ENCODE peak calls at places on chromosomes 5 and 9, in six cellular contexts. One of them, this sample, is unnamed.

GRCh38 chr5:172543484-172544298 is 89.4 kb upstream of the SH3PXD2B start:
- DNase-seq in HepG2: no peak
- DNase-seq in H1: no peak
- DNase-seq in K562: no peak
- DNase-seq in WTC11: no peak
- DNase-seq in HCT116: no peak
- DNase-seq in this sample: no peak

GRCh38 chr9:18596920-18597319 is 123.0 kb downstream of the ADAMTSL1 start:
- DNase-seq in H1: no peak
- DNase-seq in K562: no peak
- DNase-seq in WTC11: no peak
- DNase-seq in HepG2: no peak
- DNase-seq in HCT116: no peak
- DNase-seq in this sample: no peak

GRCh38 chr9:109506097-109506712 is 8.1 kb upstream of the PTPN3 start:
- DNase-seq in HCT116: no peak
- DNase-seq in H1: no peak
- DNase-seq in WTC11: no peak
- DNase-seq in K562: no peak
- DNase-seq in HepG2: peak
- DNase-seq in this sample: no peak

GRCh38 chr5:123156577-123157296 is 67.7 kb downstream of the PRDM6 start:
- DNase-seq in HCT116: no peak
- DNase-seq in HepG2: no peak
- DNase-seq in K562: no peak
- DNase-seq in H1: no peak
- DNase-seq in WTC11: no peak
- DNase-seq in this sample: no peak

GRCh38 chr5:130992095-130992494 is 173.0 kb downstream of the HINT1 start:
- DNase-seq in HCT116: no peak
- DNase-seq in H1: no peak
- DNase-seq in HepG2: no peak
- DNase-seq in WTC11: no peak
- DNase-seq in K562: no peak
- DNase-seq in this sample: no peak

GRCh38 chr9:137680445-137681358 is 61.9 kb downstream of the EHMT1 start:
- DNase-seq in HepG2: no peak
- DNase-seq in WTC11: no peak
- DNase-seq in HCT116: no peak
- DNase-seq in H1: no peak
- DNase-seq in K562: no peak
- DNase-seq in this sample: no peak

GRCh38 chr9:121654497-121655140 is 3.2 kb downstream of the DAB2IP start:
- DNase-seq in HCT116: no peak
- DNase-seq in HepG2: no peak
- DNase-seq in H1: no peak
- DNase-seq in WTC11: no peak
- DNase-seq in K562: no peak
- DNase-seq in this sample: no peak

GRCh38 chr5:151223447-151224264 is at the start of gene CCDC69:
- DNase-seq in HCT116: peak
- DNase-seq in H1: no peak
- DNase-seq in K562: peak
- DNase-seq in HepG2: peak
- DNase-seq in WTC11: peak
- DNase-seq in this sample: no peak

GRCh38 chr5:15575566-15576195 is 75.7 kb downstream of the FBXL7 start:
- DNase-seq in HCT116: no peak
- DNase-seq in H1: no peak
- DNase-seq in K562: no peak
- DNase-seq in HepG2: no peak
- DNase-seq in WTC11: no peak
- DNase-seq in this sample: no peak

GRCh38 chr5:982377-983237 is 26.0 kb upstream of the NKD2 start:
- DNase-seq in WTC11: peak
- DNase-seq in K562: peak
- DNase-seq in HCT116: no peak
- DNase-seq in HepG2: no peak
- DNase-seq in H1: peak
- DNase-seq in this sample: no peak

GRCh38 chr5:13745508-13745907 is 199.0 kb downstream of the DNAH5 start:
- DNase-seq in WTC11: no peak
- DNase-seq in HCT116: no peak
- DNase-seq in H1: no peak
- DNase-seq in HepG2: peak
- DNase-seq in K562: no peak
- DNase-seq in this sample: no peak

GRCh38 chr5:56557198-56557597 is 258.2 kb upstream of the MAP3K1 start:
- DNase-seq in K562: no peak
- DNase-seq in WTC11: no peak
- DNase-seq in H1: no peak
- DNase-seq in HepG2: no peak
- DNase-seq in HCT116: no peak
- DNase-seq in this sample: no peak

GRCh38 chr9:91428927-91429351 is 5.3 kb upstream of the NFIL3 start:
- DNase-seq in H1: no peak
- DNase-seq in HCT116: no peak
- DNase-seq in HepG2: no peak
- DNase-seq in WTC11: no peak
- DNase-seq in K562: no peak
- DNase-seq in this sample: no peak

GRCh38 chr9:95383845-95384244 is 66.3 kb upstream of the FANCC start:
- DNase-seq in K562: no peak
- DNase-seq in HepG2: no peak
- DNase-seq in WTC11: no peak
- DNase-seq in H1: no peak
- DNase-seq in HCT116: no peak
- DNase-seq in this sample: no peak

DNA sequence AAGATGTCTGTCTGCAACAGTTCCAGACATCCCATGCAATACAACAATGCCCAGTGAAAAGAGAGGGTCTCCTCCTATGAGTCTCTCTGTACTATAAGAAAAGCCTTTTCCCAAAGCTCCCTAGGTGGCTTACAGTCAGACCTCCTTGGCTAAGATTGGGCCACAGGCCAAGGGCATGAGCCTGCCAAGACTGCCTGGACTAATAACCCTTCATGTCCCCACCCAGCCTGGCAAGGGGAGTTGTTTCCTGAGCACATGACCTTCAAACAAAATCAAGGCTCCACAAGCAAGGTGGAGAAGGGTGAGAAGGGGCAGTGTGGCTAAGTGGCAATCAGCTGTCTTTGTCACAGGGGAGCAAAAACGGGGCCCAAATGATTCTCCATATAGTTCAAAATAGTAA is 75.6 kb upstream of the ZSWIM6 start:
- DNase-seq in HepG2: no peak
- DNase-seq in H1: no peak
- DNase-seq in HCT116: no peak
- DNase-seq in K562: no peak
- DNase-seq in WTC11: no peak
- DNase-seq in this sample: no peak
- TF ChIP-seq ATF3 in HepG2: no peak
- TF ChIP-seq ATF3 in H1: no peak
- TF ChIP-seq ATF3 in HCT116: no peak
- TF ChIP-seq ATF3 in K562: no peak
- TF ChIP-seq ATF3 in WTC11: no peak
- TF ChIP-seq ATF3 in this sample: no peak

GRCh38 chr5:154136141-154136540 is 54.4 kb upstream of the GALNT10 start:
- DNase-seq in K562: no peak
- DNase-seq in HCT116: no peak
- DNase-seq in HepG2: no peak
- DNase-seq in H1: no peak
- DNase-seq in WTC11: no peak
- DNase-seq in this sample: no peak
- TF ChIP-seq ATF3 in K562: no peak
- TF ChIP-seq ATF3 in HCT116: no peak
- TF ChIP-seq ATF3 in HepG2: no peak
- TF ChIP-seq ATF3 in H1: no peak
- TF ChIP-seq ATF3 in WTC11: no peak
- TF ChIP-seq ATF3 in this sample: no peak

DNA sequence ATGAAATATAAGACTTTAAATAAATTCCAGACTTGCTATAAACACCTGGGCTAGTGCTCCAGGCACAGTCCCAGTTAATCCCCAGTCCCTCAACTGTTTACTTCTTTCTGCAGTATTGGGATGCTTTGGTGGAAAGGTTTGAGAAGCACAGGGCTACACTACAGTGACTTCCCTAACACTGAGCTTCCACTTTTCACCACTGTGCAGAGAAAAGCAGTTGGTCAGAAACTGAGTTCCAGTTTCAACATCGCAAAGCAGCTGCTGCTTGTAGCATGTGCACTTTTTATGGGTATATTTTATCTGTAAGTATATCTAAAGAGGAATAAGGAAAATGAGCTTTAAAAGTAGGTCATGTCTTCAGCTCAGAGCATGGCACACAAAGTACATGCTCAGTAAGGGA is 339.7 kb downstream of the NTRK2 start:
- DNase-seq in WTC11: no peak
- DNase-seq in K562: no peak
- DNase-seq in H1: no peak
- DNase-seq in HCT116: no peak
- DNase-seq in HepG2: no peak
- DNase-seq in this sample: peak
- TF ChIP-seq ATF3 in WTC11: no peak
- TF ChIP-seq ATF3 in K562: no peak
- TF ChIP-seq ATF3 in H1: no peak
- TF ChIP-seq ATF3 in HCT116: no peak
- TF ChIP-seq ATF3 in HepG2: no peak
- TF ChIP-seq ATF3 in this sample: no peak

DNA sequence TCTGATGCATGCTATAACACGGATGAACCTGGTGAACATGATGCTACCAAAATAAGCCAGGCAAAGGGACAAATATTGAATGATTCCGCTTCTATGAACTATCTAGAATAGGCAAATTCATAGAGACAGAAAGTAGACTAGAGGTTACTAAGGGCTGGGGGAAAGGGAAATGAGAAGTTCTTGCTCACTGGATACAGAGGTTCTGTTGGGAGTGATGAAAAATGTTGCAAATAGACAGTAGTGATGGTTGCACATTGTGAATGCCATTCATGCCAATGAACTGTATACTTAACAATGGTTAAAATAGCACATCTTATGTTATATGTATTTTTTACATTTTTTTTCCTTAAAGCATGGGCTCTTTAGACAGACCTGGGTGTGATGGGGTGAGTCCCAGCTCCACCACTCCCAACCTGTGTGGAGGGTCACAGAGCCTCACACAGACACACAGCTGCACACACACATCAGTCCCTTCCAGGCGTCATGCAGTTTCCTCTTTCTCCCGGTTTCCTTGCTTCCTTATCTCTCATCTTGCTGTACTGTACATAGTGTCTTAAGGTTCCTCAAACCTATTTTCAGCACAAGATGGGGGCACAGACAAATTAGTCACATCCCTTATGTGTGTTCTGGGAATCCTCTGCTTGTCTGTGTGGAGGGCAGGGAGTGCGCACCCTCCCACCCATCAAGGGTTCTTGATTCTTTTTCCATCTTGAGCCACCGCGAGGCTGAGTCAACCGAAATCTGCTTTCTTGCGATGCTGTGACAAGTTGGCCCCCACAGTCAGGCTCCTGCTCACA is 192.9 kb downstream of the CRB2 start:
- DNase-seq in HCT116: no peak
- DNase-seq in K562: no peak
- DNase-seq in HepG2: no peak
- DNase-seq in H1: no peak
- DNase-seq in WTC11: no peak
- DNase-seq in this sample: no peak
- TF ChIP-seq ATF3 in HCT116: no peak
- TF ChIP-seq ATF3 in K562: no peak
- TF ChIP-seq ATF3 in HepG2: no peak
- TF ChIP-seq ATF3 in H1: no peak
- TF ChIP-seq ATF3 in WTC11: no peak
- TF ChIP-seq ATF3 in this sample: no peak

GRCh38 chr5:170482511-170482910 is 21.3 kb upstream of the KCNIP1 start:
- DNase-seq in HepG2: no peak
- DNase-seq in WTC11: no peak
- DNase-seq in H1: no peak
- DNase-seq in HCT116: no peak
- DNase-seq in K562: no peak
- DNase-seq in this sample: no peak
- TF ChIP-seq ATF3 in HepG2: no peak
- TF ChIP-seq ATF3 in WTC11: no peak
- TF ChIP-seq ATF3 in H1: no peak
- TF ChIP-seq ATF3 in HCT116: no peak
- TF ChIP-seq ATF3 in K562: no peak
- TF ChIP-seq ATF3 in this sample: no peak

GRCh38 chr5:136062563-136063274 is 33.9 kb downstream of the TGFBI start:
- DNase-seq in HepG2: peak
- DNase-seq in H1: no peak
- DNase-seq in WTC11: peak
- DNase-seq in HCT116: peak
- DNase-seq in K562: peak
- DNase-seq in this sample: no peak
- TF ChIP-seq ATF3 in HepG2: no peak
- TF ChIP-seq ATF3 in H1: no peak
- TF ChIP-seq ATF3 in WTC11: no peak
- TF ChIP-seq ATF3 in HCT116: no peak
- TF ChIP-seq ATF3 in K562: no peak
- TF ChIP-seq ATF3 in this sample: no peak

This sample was measured in GM12878.